ENCODE peak calls at places on chromosomes 12 and 14, in ten cellular contexts. F is NCI-H187 treated with DMSO at 0.1 percent for 48 hours, C is activated gamma-delta T cell, U is WTC11, H is AG08395, R is GM12864, A is pancreas, Z is SW 1271, D is NCI-H345, B is progenitor cell of endocrine pancreas. E is an unnamed sample.

GRCh38 chr14:44989497-44990440 is 27.8 kb downstream of the TOGARAM1 start:
- DNase-seq in H (no peak), R (no peak), Z (no peak), B (no peak), U (no peak), D (no peak), F (no peak), A (no peak), C (no peak), E (no peak)

GRCh38 chr12:75977952-75978671 is 53.5 kb downstream of the PHLDA1 start:
- DNase-seq in H (peak; percentile 96), A (peak; percentile 74), D (no peak), F (no peak), B (no peak), C (no peak), Z (peak; percentile 99), U (no peak), R (peak; percentile 78), E (peak; percentile 33)

GRCh38 chr12:18135086-18135485 is 45.1 kb upstream of the RERGL start:
- DNase-seq in C (no peak), R (no peak), F (no peak), H (no peak), U (no peak), D (no peak), B (no peak), Z (no peak), A (no peak), E (no peak)

GRCh38 chr12:111584959-111585358 is 14.2 kb downstream of the ATXN2 start:
- DNase-seq in R (no peak), C (no peak), F (no peak), H (no peak), D (no peak), U (no peak), Z (no peak), A (no peak), B (no peak), E (no peak)

GRCh38 chr12:31217356-31218130 is 108.4 kb downstream of the SINHCAF start:
- DNase-seq in C (no peak), D (no peak), B (no peak), A (no peak), Z (no peak), U (no peak), F (no peak), H (no peak), R (no peak), E (no peak)

GRCh38 chr14:56064513-56064912 is 53.7 kb upstream of the PELI2 start:
- DNase-seq in Z (no peak), H (no peak), R (no peak), D (no peak), B (no peak), U (no peak), A (no peak), F (no peak), C (no peak), E (no peak)

GRCh38 chr14:90660865-90661570 is 155.2 kb downstream of the TTC7B start:
- DNase-seq in H (no peak), A (no peak), F (no peak), B (no peak), U (no peak), Z (no peak), D (peak; percentile 32), C (no peak), R (no peak), E (no peak)

GRCh38 chr14:64434528-64434927 is 30.8 kb upstream of the AKAP5 start:
- DNase-seq in D (no peak), F (no peak), B (no peak), U (no peak), Z (no peak), H (no peak), R (no peak), A (no peak), C (no peak), E (no peak)

GRCh38 chr14:21723431-21724045 is 49.9 kb upstream of the OR4E1 start:
- DNase-seq in H (no peak), B (no peak), R (no peak), A (no peak), Z (no peak), U (peak; percentile 84), F (no peak), D (no peak), C (no peak), E (peak; percentile 48)

GRCh38 chr12:46472893-46473633 is 100.5 kb upstream of the SLC38A2 start:
- DNase-seq in C (no peak), D (no peak), U (no peak), F (no peak), R (no peak), B (no peak), H (peak; percentile 24), A (no peak), Z (no peak), E (no peak)

GRCh38 chr14:59137256-59137655 is 51.2 kb upstream of the DAAM1 start:
- DNase-seq in R (no peak), F (no peak), D (no peak), Z (no peak), U (no peak), A (no peak), B (no peak), H (no peak), C (no peak), E (no peak)

GRCh38 chr12:79900951-79901350 is 33.9 kb downstream of the PPP1R12A start:
- DNase-seq in B (no peak), Z (no peak), C (no peak), A (no peak), F (no peak), U (no peak), D (no peak), H (no peak), R (no peak), E (no peak)

GRCh38 chr14:75427126-75427481 is 718 bp upstream of the JDP2 start:
- DNase-seq in F (no peak), C (no peak), B (no peak), R (no peak), H (no peak), Z (no peak), A (no peak), D (no peak), U (no peak), E (no peak)

GRCh38 chr12:1429980-1430379 is 164.4 kb downstream of the FBXL14 start:
- DNase-seq in C (no peak), H (peak; percentile 89), U (no peak), F (no peak), A (no peak), B (no peak), Z (no peak), R (no peak), D (no peak), E (no peak)

GRCh38 chr14:20388159-20388558 is 25.1 kb downstream of the TEP1 start:
- DNase-seq in F (no peak), C (no peak), D (no peak), U (no peak), R (no peak), H (no peak), B (no peak), A (no peak), Z (no peak), E (no peak)

GRCh38 chr14:77967110-77967509 is 167.2 kb downstream of the ADCK1 start:
- DNase-seq in H (no peak), C (no peak), A (no peak), U (no peak), F (no peak), Z (no peak), R (no peak), B (no peak), D (no peak), E (no peak)